ENCODE peak calls at places on chromosomes 2 and 18, in four cellular contexts. One of them, this sample, is unnamed.

GRCh38 chr2:202717598-202718310 is 83.0 kb downstream of the FAM117B start:
- DNase-seq in mesothelial cell of epicardium: no peak
- DNase-seq in GM13976: no peak
- DNase-seq in cardiac fibroblast: no peak
- DNase-seq in this sample: peak

GRCh38 chr18:8794133-8794986 is 89.0 kb downstream of the MTCL1 start:
- DNase-seq in mesothelial cell of epicardium: no peak
- DNase-seq in GM13976: no peak
- DNase-seq in cardiac fibroblast: no peak
- DNase-seq in this sample: peak

GRCh38 chr18:68275616-68276015 is 439.3 kb downstream of the TMX3 start:
- DNase-seq in mesothelial cell of epicardium: no peak
- DNase-seq in GM13976: no peak
- DNase-seq in cardiac fibroblast: peak
- DNase-seq in this sample: peak

GRCh38 chr18:47215554-47216138 is 35.8 kb downstream of the SKOR2 start:
- DNase-seq in mesothelial cell of epicardium: no peak
- DNase-seq in GM13976: peak
- DNase-seq in cardiac fibroblast: peak
- DNase-seq in this sample: peak

GRCh38 chr2:106032676-106033075 is 161.4 kb downstream of the UXS1 start:
- DNase-seq in mesothelial cell of epicardium: no peak
- DNase-seq in GM13976: no peak
- DNase-seq in cardiac fibroblast: peak
- DNase-seq in this sample: no peak

GRCh38 chr2:84748339-84748738 is 132.5 kb downstream of the TRABD2A start:
- DNase-seq in mesothelial cell of epicardium: no peak
- DNase-seq in GM13976: no peak
- DNase-seq in cardiac fibroblast: no peak
- DNase-seq in this sample: no peak

GRCh38 chr2:796151-796955 is 119.1 kb upstream of the TMEM18 start:
- DNase-seq in mesothelial cell of epicardium: no peak
- DNase-seq in GM13976: no peak
- DNase-seq in cardiac fibroblast: no peak
- DNase-seq in this sample: no peak

GRCh38 chr18:70578480-70578879 is 289.6 kb downstream of the SOCS6 start:
- DNase-seq in mesothelial cell of epicardium: no peak
- DNase-seq in GM13976: no peak
- DNase-seq in cardiac fibroblast: no peak
- DNase-seq in this sample: peak

GRCh38 chr2:134260726-134261125 is 6.9 kb downstream of the MGAT5 start:
- DNase-seq in mesothelial cell of epicardium: no peak
- DNase-seq in GM13976: no peak
- DNase-seq in cardiac fibroblast: peak
- DNase-seq in this sample: no peak

GRCh38 chr2:15912203-15912602 is 28.1 kb upstream of the MYCN start:
- DNase-seq in mesothelial cell of epicardium: no peak
- DNase-seq in GM13976: no peak
- DNase-seq in cardiac fibroblast: peak
- DNase-seq in this sample: peak

GRCh38 chr2:109479804-109480203 is 134.0 kb downstream of the SEPTIN10 start:
- DNase-seq in mesothelial cell of epicardium: no peak
- DNase-seq in GM13976: no peak
- DNase-seq in cardiac fibroblast: no peak
- DNase-seq in this sample: no peak

GRCh38 chr18:49399003-49399402 is 61.4 kb downstream of the DYM start:
- DNase-seq in mesothelial cell of epicardium: no peak
- DNase-seq in GM13976: peak
- DNase-seq in cardiac fibroblast: peak
- DNase-seq in this sample: peak

GRCh38 chr2:100416939-100417744 is at the start of gene CHST10:
- DNase-seq in mesothelial cell of epicardium: peak
- DNase-seq in GM13976: peak
- DNase-seq in cardiac fibroblast: peak
- DNase-seq in this sample: peak

GRCh38 chr2:220894069-220894468 is 678.0 kb downstream of the EPHA4 start:
- DNase-seq in mesothelial cell of epicardium: no peak
- DNase-seq in GM13976: no peak
- DNase-seq in cardiac fibroblast: no peak
- DNase-seq in this sample: no peak

GRCh38 chr2:159925975-159926374 is 128.0 kb upstream of the CD302 start:
- DNase-seq in mesothelial cell of epicardium: no peak
- DNase-seq in GM13976: no peak
- DNase-seq in cardiac fibroblast: no peak
- DNase-seq in this sample: no peak

GRCh38 chr18:37304012-37304680 is 261.5 kb downstream of the CELF4 start:
- DNase-seq in mesothelial cell of epicardium: no peak
- DNase-seq in GM13976: no peak
- DNase-seq in cardiac fibroblast: no peak
- DNase-seq in this sample: no peak

GRCh38 chr18:49725809-49726514 is 87.4 kb downstream of the ACAA2 start:
- DNase-seq in mesothelial cell of epicardium: peak
- DNase-seq in GM13976: no peak
- DNase-seq in cardiac fibroblast: peak
- DNase-seq in this sample: peak

GRCh38 chr2:204645018-204645775 is 99.9 kb downstream of the PARD3B start:
- DNase-seq in mesothelial cell of epicardium: no peak
- DNase-seq in GM13976: no peak
- DNase-seq in cardiac fibroblast: no peak
- DNase-seq in this sample: peak

GRCh38 chr2:240994161-240994896 is 4.1 kb upstream of the SNED1 start:
- DNase-seq in mesothelial cell of epicardium: no peak
- DNase-seq in GM13976: no peak
- DNase-seq in cardiac fibroblast: no peak
- DNase-seq in this sample: no peak

GRCh38 chr2:85250045-85250444 is 77.7 kb downstream of the TGOLN2 start:
- DNase-seq in mesothelial cell of epicardium: no peak
- DNase-seq in GM13976: no peak
- DNase-seq in cardiac fibroblast: peak
- DNase-seq in this sample: no peak

GRCh38 chr18:76619342-76620315 is 124.6 kb upstream of the ZNF516 start:
- DNase-seq in mesothelial cell of epicardium: no peak
- DNase-seq in GM13976: no peak
- DNase-seq in cardiac fibroblast: peak
- DNase-seq in this sample: peak

GRCh38 chr2:65320042-65320711 is 92.5 kb downstream of the ACTR2 start:
- DNase-seq in mesothelial cell of epicardium: no peak
- DNase-seq in GM13976: peak
- DNase-seq in cardiac fibroblast: peak
- DNase-seq in this sample: peak

GRCh38 chr2:60998628-60999545 is 18.6 kb upstream of the PEX13 start:
- DNase-seq in mesothelial cell of epicardium: no peak
- DNase-seq in GM13976: peak
- DNase-seq in cardiac fibroblast: peak
- DNase-seq in this sample: peak

GRCh38 chr2:43001055-43001378 is 208.6 kb upstream of the HAAO start:
- DNase-seq in mesothelial cell of epicardium: no peak
- DNase-seq in GM13976: no peak
- DNase-seq in cardiac fibroblast: no peak
- DNase-seq in this sample: no peak

GRCh38 chr2:236689981-236690380 is 120.4 kb downstream of the ACKR3 start:
- DNase-seq in mesothelial cell of epicardium: no peak
- DNase-seq in GM13976: no peak
- DNase-seq in cardiac fibroblast: no peak
- DNase-seq in this sample: peak

GRCh38 chr2:236692937-236693336 is 123.3 kb downstream of the ACKR3 start:
- DNase-seq in mesothelial cell of epicardium: no peak
- DNase-seq in GM13976: no peak
- DNase-seq in cardiac fibroblast: no peak
- DNase-seq in this sample: no peak

GRCh38 chr2:236693531-236693930 is 123.9 kb downstream of the ACKR3 start:
- DNase-seq in mesothelial cell of epicardium: no peak
- DNase-seq in GM13976: no peak
- DNase-seq in cardiac fibroblast: no peak
- DNase-seq in this sample: no peak

GRCh38 chr2:236690726-236691125 is 121.1 kb downstream of the ACKR3 start:
- DNase-seq in mesothelial cell of epicardium: no peak
- DNase-seq in GM13976: no peak
- DNase-seq in cardiac fibroblast: no peak
- DNase-seq in this sample: no peak

DNA sequence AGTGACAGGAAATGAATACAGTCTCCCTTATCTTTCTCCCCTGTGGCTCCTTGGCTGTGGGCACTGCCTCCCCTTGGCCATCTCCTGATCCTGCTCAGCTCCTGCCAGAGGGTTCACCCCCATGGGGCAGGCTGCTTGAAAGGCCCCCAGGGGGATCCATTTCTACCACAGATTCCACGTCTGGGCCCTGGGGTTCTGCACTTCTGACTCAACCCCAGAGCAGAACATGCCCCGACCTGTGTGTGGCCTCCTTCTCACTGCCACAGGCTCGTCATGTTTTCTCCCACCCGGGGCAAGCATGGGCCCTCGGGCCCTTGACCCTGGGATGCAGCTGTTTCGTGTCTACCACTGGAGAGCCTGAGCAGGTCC is 122.2 kb downstream of the ACKR3 start:
- DNase-seq in mesothelial cell of epicardium: no peak
- DNase-seq in GM13976: no peak
- DNase-seq in cardiac fibroblast: peak
- DNase-seq in this sample: peak
- TF ChIP-seq CTCF in mesothelial cell of epicardium: no peak
- TF ChIP-seq CTCF in GM13976: no peak
- TF ChIP-seq CTCF in cardiac fibroblast: no peak
- TF ChIP-seq CTCF in this sample: no peak

GRCh38 chr2:26245231-26245732 is 543 bp downstream of the HADHB start:
- DNase-seq in mesothelial cell of epicardium: peak
- DNase-seq in GM13976: peak
- DNase-seq in cardiac fibroblast: peak
- DNase-seq in this sample: peak

GRCh38 chr2:26243643-26244478 is 571 bp downstream of the HADHA start:
- DNase-seq in mesothelial cell of epicardium: no peak
- DNase-seq in GM13976: peak
- DNase-seq in cardiac fibroblast: peak
- DNase-seq in this sample: peak

GRCh38 chr2:26246818-26247217 is 2.1 kb downstream of the HADHB start:
- DNase-seq in mesothelial cell of epicardium: no peak
- DNase-seq in GM13976: no peak
- DNase-seq in cardiac fibroblast: peak
- DNase-seq in this sample: peak

GRCh38 chr2:26245810-26246209 is 1.1 kb downstream of the HADHB start:
- DNase-seq in mesothelial cell of epicardium: no peak
- DNase-seq in GM13976: peak
- DNase-seq in cardiac fibroblast: peak
- DNase-seq in this sample: peak

DNA sequence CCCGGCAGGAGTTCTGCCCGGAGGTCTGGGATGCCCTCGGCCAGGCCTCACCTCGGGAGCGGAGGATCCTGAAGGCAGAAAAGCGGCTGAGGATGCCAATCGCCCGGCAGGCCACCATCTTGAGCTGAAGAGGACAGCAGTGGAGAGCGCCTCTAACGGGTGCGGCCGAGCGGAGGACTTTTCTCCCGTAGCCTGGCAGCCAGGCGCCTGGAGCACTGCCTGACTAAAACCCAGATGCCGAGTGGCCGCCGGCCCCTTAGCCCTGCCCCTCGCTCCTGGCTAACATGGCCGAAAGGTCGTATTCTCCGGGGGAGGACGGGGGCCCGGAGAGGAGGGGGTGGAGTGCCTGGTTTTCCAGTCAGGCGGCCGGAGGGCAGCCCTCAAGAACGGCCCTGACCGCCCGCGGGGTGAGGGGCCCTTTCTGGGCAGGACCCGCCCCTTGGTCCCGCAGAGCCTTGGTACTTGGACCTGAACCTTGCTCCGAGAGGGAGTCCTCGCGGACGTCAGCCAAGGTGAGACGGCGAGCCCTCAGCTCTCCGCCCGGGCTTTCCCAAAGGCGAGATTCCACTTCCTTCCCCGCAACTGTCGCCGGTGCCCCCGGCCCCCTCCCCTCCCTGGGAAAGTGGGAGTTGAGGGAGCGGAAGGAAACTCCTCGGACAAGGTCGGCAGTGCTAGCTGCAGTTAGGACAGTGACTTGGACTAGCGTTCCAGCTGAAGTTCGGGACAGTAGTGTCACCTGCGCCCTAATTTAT is at the start of the genes HADHA and HADHB:
- DNase-seq in mesothelial cell of epicardium: peak
- DNase-seq in GM13976: peak
- DNase-seq in cardiac fibroblast: peak
- DNase-seq in this sample: peak
- TF ChIP-seq CTCF in mesothelial cell of epicardium: no peak
- TF ChIP-seq CTCF in GM13976: peak
- TF ChIP-seq CTCF in cardiac fibroblast: peak
- TF ChIP-seq CTCF in this sample: no peak

DNA sequence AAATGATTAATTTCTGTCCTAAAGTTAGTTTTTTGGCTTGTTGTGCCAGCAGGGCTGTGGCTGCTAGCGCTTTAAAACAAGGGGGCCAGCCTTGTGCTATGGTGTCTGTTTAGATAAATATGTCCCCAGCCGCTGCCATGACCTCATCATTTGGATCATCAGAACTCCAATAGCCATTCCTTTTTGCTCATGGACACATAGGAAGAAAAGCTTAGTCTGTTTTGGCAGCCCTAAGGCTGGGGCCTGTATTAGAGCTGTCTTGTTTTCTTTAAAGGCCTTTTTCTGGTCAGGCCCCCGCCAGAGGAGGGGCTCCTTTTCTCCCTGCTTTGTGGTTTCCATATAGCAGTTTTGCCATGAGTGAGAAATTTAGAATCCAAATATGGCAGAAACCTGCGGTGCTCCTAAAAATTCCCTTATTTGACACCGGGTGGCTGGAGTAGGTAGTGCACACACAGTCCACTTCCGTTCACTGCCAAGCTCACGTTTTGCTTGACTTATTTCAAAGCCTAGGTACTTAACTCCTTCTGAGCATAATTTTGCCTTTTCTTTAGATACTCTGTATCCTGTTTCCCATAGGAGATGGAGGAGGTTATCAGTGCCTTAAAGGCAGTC is 60.4 kb upstream of the SLC35G4 start:
- DNase-seq in mesothelial cell of epicardium: no peak
- DNase-seq in GM13976: no peak
- DNase-seq in cardiac fibroblast: no peak
- DNase-seq in this sample: no peak
- TF ChIP-seq CTCF in mesothelial cell of epicardium: peak
- TF ChIP-seq CTCF in GM13976: no peak
- TF ChIP-seq CTCF in cardiac fibroblast: no peak
- TF ChIP-seq CTCF in this sample: no peak

GRCh38 chr2:8403871-8404270 is 278.0 kb upstream of the ID2 start:
- DNase-seq in mesothelial cell of epicardium: no peak
- DNase-seq in GM13976: no peak
- DNase-seq in cardiac fibroblast: no peak
- DNase-seq in this sample: no peak

GRCh38 chr2:8407332-8407731 is 274.5 kb upstream of the ID2 start:
- DNase-seq in mesothelial cell of epicardium: no peak
- DNase-seq in GM13976: no peak
- DNase-seq in cardiac fibroblast: no peak
- DNase-seq in this sample: no peak

GRCh38 chr2:8406271-8406670 is 275.6 kb upstream of the ID2 start:
- DNase-seq in mesothelial cell of epicardium: no peak
- DNase-seq in GM13976: no peak
- DNase-seq in cardiac fibroblast: no peak
- DNase-seq in this sample: no peak

GRCh38 chr2:8402222-8402621 is 279.6 kb upstream of the ID2 start:
- DNase-seq in mesothelial cell of epicardium: no peak
- DNase-seq in GM13976: no peak
- DNase-seq in cardiac fibroblast: no peak
- DNase-seq in this sample: peak

GRCh38 chr2:8405334-8405733 is 276.5 kb upstream of the ID2 start:
- DNase-seq in mesothelial cell of epicardium: no peak
- DNase-seq in GM13976: no peak
- DNase-seq in cardiac fibroblast: no peak
- DNase-seq in this sample: no peak
- TF ChIP-seq CTCF in mesothelial cell of epicardium: no peak
- TF ChIP-seq CTCF in GM13976: no peak
- TF ChIP-seq CTCF in cardiac fibroblast: no peak
- TF ChIP-seq CTCF in this sample: no peak

This sample was measured in MCF 10A.